ENCODE peak calls at places on chromosomes 6 and 20, in nine cellular contexts. One of them, this sample, is unnamed.

GRCh38 chr6:16383607-16384206 is 145.3 kb downstream of the GMPR start:
- DNase-seq in Panc1: no peak
- DNase-seq in H54: no peak
- DNase-seq in fibroblast of the aortic adventitia: no peak
- DNase-seq in chondrocyte: no peak
- DNase-seq in T-cell: no peak
- DNase-seq in right atrium auricular region: no peak
- DNase-seq in RCC 7860: no peak
- DNase-seq in AG08396: no peak
- DNase-seq in this sample: no peak

GRCh38 chr6:25984265-25984664 is 21.7 kb downstream of the TRIM38 start:
- DNase-seq in T-cell: no peak
- DNase-seq in AG08396: no peak
- DNase-seq in right atrium auricular region: no peak
- DNase-seq in Panc1: no peak
- DNase-seq in fibroblast of the aortic adventitia: no peak
- DNase-seq in chondrocyte: no peak
- DNase-seq in H54: no peak
- DNase-seq in RCC 7860: no peak
- DNase-seq in this sample: no peak

GRCh38 chr20:35563834-35564233 is 22.0 kb downstream of the ERGIC3 start:
- DNase-seq in H54: no peak
- DNase-seq in RCC 7860: no peak
- DNase-seq in T-cell: no peak
- DNase-seq in AG08396: no peak
- DNase-seq in chondrocyte: peak
- DNase-seq in fibroblast of the aortic adventitia: no peak
- DNase-seq in right atrium auricular region: no peak
- DNase-seq in Panc1: no peak
- DNase-seq in this sample: no peak

GRCh38 chr6:20319520-20320357 is 81.9 kb upstream of the E2F3 start:
- DNase-seq in chondrocyte: no peak
- DNase-seq in H54: no peak
- DNase-seq in Panc1: no peak
- DNase-seq in right atrium auricular region: no peak
- DNase-seq in fibroblast of the aortic adventitia: no peak
- DNase-seq in T-cell: peak
- DNase-seq in RCC 7860: no peak
- DNase-seq in AG08396: no peak
- DNase-seq in this sample: no peak

GRCh38 chr6:89950446-89950845 is 56.2 kb downstream of the GJA10 start:
- DNase-seq in H54: no peak
- DNase-seq in fibroblast of the aortic adventitia: no peak
- DNase-seq in Panc1: no peak
- DNase-seq in chondrocyte: no peak
- DNase-seq in RCC 7860: no peak
- DNase-seq in AG08396: no peak
- DNase-seq in T-cell: no peak
- DNase-seq in right atrium auricular region: no peak
- DNase-seq in this sample: no peak

GRCh38 chr6:130958468-130958867 is 104.6 kb downstream of the EPB41L2 start:
- DNase-seq in chondrocyte: no peak
- DNase-seq in AG08396: no peak
- DNase-seq in fibroblast of the aortic adventitia: no peak
- DNase-seq in T-cell: no peak
- DNase-seq in RCC 7860: no peak
- DNase-seq in H54: no peak
- DNase-seq in Panc1: no peak
- DNase-seq in right atrium auricular region: no peak
- DNase-seq in this sample: no peak

GRCh38 chr6:90892271-90892670 is 305.4 kb upstream of the MAP3K7 start:
- DNase-seq in right atrium auricular region: no peak
- DNase-seq in H54: no peak
- DNase-seq in Panc1: no peak
- DNase-seq in T-cell: no peak
- DNase-seq in chondrocyte: no peak
- DNase-seq in RCC 7860: no peak
- DNase-seq in fibroblast of the aortic adventitia: no peak
- DNase-seq in AG08396: no peak
- DNase-seq in this sample: no peak

GRCh38 chr6:74715362-74716068 is 490.3 kb downstream of the COL12A1 start:
- DNase-seq in right atrium auricular region: no peak
- DNase-seq in T-cell: no peak
- DNase-seq in chondrocyte: no peak
- DNase-seq in Panc1: no peak
- DNase-seq in fibroblast of the aortic adventitia: peak
- DNase-seq in H54: no peak
- DNase-seq in RCC 7860: no peak
- DNase-seq in AG08396: no peak
- DNase-seq in this sample: peak

GRCh38 chr6:95133578-95133977 is 443.8 kb upstream of the MANEA start:
- DNase-seq in T-cell: no peak
- DNase-seq in chondrocyte: no peak
- DNase-seq in H54: no peak
- DNase-seq in fibroblast of the aortic adventitia: peak
- DNase-seq in RCC 7860: no peak
- DNase-seq in AG08396: no peak
- DNase-seq in Panc1: peak
- DNase-seq in right atrium auricular region: no peak
- DNase-seq in this sample: peak

GRCh38 chr20:341682-342081 is 5.2 kb upstream of the NRSN2 start:
- DNase-seq in T-cell: no peak
- DNase-seq in RCC 7860: peak
- DNase-seq in Panc1: peak
- DNase-seq in H54: no peak
- DNase-seq in chondrocyte: no peak
- DNase-seq in right atrium auricular region: no peak
- DNase-seq in AG08396: peak
- DNase-seq in fibroblast of the aortic adventitia: peak
- DNase-seq in this sample: peak

GRCh38 chr6:124535299-124535698 is 426.9 kb upstream of the RNF217 start:
- DNase-seq in right atrium auricular region: no peak
- DNase-seq in T-cell: no peak
- DNase-seq in Panc1: no peak
- DNase-seq in H54: no peak
- DNase-seq in chondrocyte: no peak
- DNase-seq in RCC 7860: no peak
- DNase-seq in fibroblast of the aortic adventitia: no peak
- DNase-seq in AG08396: no peak
- DNase-seq in this sample: no peak

GRCh38 chr6:76072562-76072961 is at the start of gene IMPG1:
- DNase-seq in fibroblast of the aortic adventitia: no peak
- DNase-seq in RCC 7860: no peak
- DNase-seq in T-cell: no peak
- DNase-seq in right atrium auricular region: no peak
- DNase-seq in AG08396: no peak
- DNase-seq in H54: no peak
- DNase-seq in chondrocyte: no peak
- DNase-seq in Panc1: no peak
- DNase-seq in this sample: no peak